ENCODE peak calls at places on chromosomes 4 and X, in six cellular contexts. V is mesothelial cell of epicardium, G is AG08395, T is NCI-H187 treated with DMSO at 0.1 percent for 48 hours, F is H4, S is iris pigment epithelial cell. N is an unnamed sample.

GRCh38 chrX:49910344-49910743 is 12.1 kb upstream of the CLCN5 start:
- DNase-seq in S (no peak), V (no peak), T (peak; percentile 51), G (no peak), F (no peak), N (no peak)

GRCh38 chrX:20421697-20422096 is 155.0 kb upstream of the RPS6KA3 start:
- DNase-seq in S (no peak), F (no peak), V (no peak), G (no peak), T (no peak), N (no peak)

GRCh38 chr4:184459413-184459812 is 14.9 kb downstream of the IRF2 start:
- DNase-seq in T (no peak), F (no peak), V (no peak), S (peak; percentile 85), G (peak; percentile 51), N (no peak)

GRCh38 chrX:69196666-69197065 is 31.4 kb upstream of the PJA1 start:
- DNase-seq in F (no peak), T (no peak), S (no peak), G (no peak), V (no peak), N (no peak)

GRCh38 chrX:46059316-46059715 is 485.9 kb downstream of the ZNF674 start:
- DNase-seq in V (no peak), S (no peak), G (no peak), T (no peak), F (no peak), N (no peak)

GRCh38 chr4:143587703-143588102 is 74.2 kb downstream of the SMARCA5 start:
- DNase-seq in V (no peak), G (peak; percentile 9), F (no peak), S (no peak), T (no peak), N (peak; percentile 38)

GRCh38 chr4:123997116-123997515 is 600.5 kb downstream of the SPRY1 start:
- DNase-seq in S (no peak), T (no peak), V (no peak), F (no peak), G (no peak), N (no peak)

GRCh38 chr4:71009796-71010588 is 16.5 kb downstream of the DCK start:
- DNase-seq in T (no peak), S (peak; percentile 40), G (peak; percentile 53), F (no peak), V (no peak), N (peak; percentile 52)

GRCh38 chr4:7979652-7979968 is 39.9 kb upstream of the AFAP1 start:
- DNase-seq in F (no peak), G (no peak), T (no peak), S (no peak), V (no peak), N (no peak)

GRCh38 chr4:14111730-14112171 is 484.2 kb upstream of the BOD1L1 start:
- DNase-seq in T (no peak), S (peak; percentile 60), F (peak; percentile 4), V (no peak), G (peak; percentile 46), N (no peak)

GRCh38 chr4:6250235-6250983 is 19.2 kb upstream of the WFS1 start:
- DNase-seq in T (peak; percentile 42), V (no peak), F (peak; percentile 61), S (peak; percentile 55), G (peak; percentile 80), N (peak; percentile 85)

GRCh38 chr4:139312552-139313332 is 10.5 kb upstream of the NDUFC1 start:
- DNase-seq in F (no peak), V (no peak), T (no peak), S (no peak), G (no peak), N (no peak)

GRCh38 chrX:137194164-137194563 is 160.4 kb upstream of the GPR101 start:
- DNase-seq in G (no peak), T (no peak), F (no peak), V (no peak), S (peak; percentile 16), N (peak; percentile 68)

GRCh38 chrX:7254144-7254543 is 106.2 kb upstream of the PUDP start:
- DNase-seq in F (no peak), G (no peak), S (no peak), V (no peak), T (no peak), N (no peak)

GRCh38 chr4:88709989-88710388 is 12.4 kb upstream of the NAP1L5 start:
- DNase-seq in T (no peak), S (no peak), V (no peak), G (no peak), F (no peak), N (no peak)

GRCh38 chr4:144615182-144615581 is 30.8 kb upstream of the HHIP start:
- DNase-seq in T (no peak), V (no peak), G (no peak), S (peak; percentile 34), F (no peak), N (no peak)

GRCh38 chr4:25117274-25117673 is 43.0 kb downstream of the SEPSECS start:
- DNase-seq in S (no peak), T (no peak), G (no peak), V (no peak), F (no peak), N (no peak)

GRCh38 chr4:182917182-182918043 is at the start of gene DCTD:
- DNase-seq in T (no peak), V (peak; percentile 62), G (peak; percentile 80), F (peak; percentile 49), S (peak; percentile 70), N (peak; percentile 68)

GRCh38 chr4:119638359-119638758 is 9.8 kb upstream of the PDE5A start:
- DNase-seq in V (no peak), T (no peak), S (no peak), G (no peak), F (no peak), N (no peak)

GRCh38 chrX:2498781-2499302 is 1.9 kb downstream of the DHRSX start:
- DNase-seq in T (no peak), V (no peak), S (peak; percentile 36), F (no peak), G (peak; percentile 31), N (no peak)

GRCh38 chr4:105923507-105924238 is 28.4 kb downstream of the NPNT start:
- DNase-seq in G (no peak), F (no peak), V (no peak), T (no peak), S (no peak), N (no peak)

GRCh38 chrX:149124526-149125108 is 380.5 kb downstream of the IDS start:
- DNase-seq in F (no peak), S (no peak), G (no peak), V (no peak), T (no peak), N (no peak)

N was measured in NCI-H82.